ENCODE peak calls at places on chromosomes 1 and 21, in five cellular contexts. U is thoracic aorta, Y is hepatocyte, H is uterus, C is esophagus squamous epithelium. B is an unnamed sample.

GRCh38 chr1:156503672-156504055 is 3.1 kb upstream of the MEF2D start:
- DNase-seq in Y (no peak), C (no peak), U (no peak), H (no peak), B (no peak)

GRCh38 chr1:200298242-200298641 is 111.6 kb downstream of the ZNF281 start:
- DNase-seq in Y (no peak), C (no peak), U (no peak), H (no peak), B (no peak)

GRCh38 chr1:8302181-8302681 is 15.7 kb upstream of the SLC45A1 start:
- DNase-seq in H (no peak), Y (no peak), U (no peak), C (no peak), B (no peak)

GRCh38 chr1:161160763-161161162 is 1.5 kb downstream of the USP21 start:
- DNase-seq in U (no peak), C (no peak), H (no peak), Y (no peak), B (no peak)

GRCh38 chr1:60388092-60388987 is 314.8 kb upstream of the C1orf87 start:
- DNase-seq in U (no peak), C (no peak), Y (no peak), H (no peak), B (no peak)

GRCh38 chr1:227666286-227666685 is 68.8 kb downstream of the JMJD4 start:
- DNase-seq in H (no peak), Y (no peak), U (no peak), C (no peak), B (no peak)

GRCh38 chr1:108009603-108010195 is 44.7 kb upstream of the VAV3 start:
- DNase-seq in Y (no peak), U (no peak), C (no peak), H (no peak), B (peak)

GRCh38 chr1:59316497-59317128 is 19.7 kb downstream of the FGGY start:
- DNase-seq in U (no peak), H (no peak), C (no peak), Y (no peak), B (no peak)

GRCh38 chr1:10734900-10735602 is 61.4 kb downstream of the CASZ1 start:
- DNase-seq in C (no peak), U (no peak), H (no peak), Y (no peak), B (no peak)

GRCh38 chr1:158951956-158952355 is 20.6 kb downstream of the PYHIN1 start:
- DNase-seq in U (no peak), H (no peak), Y (no peak), C (no peak), B (no peak)

GRCh38 chr1:83765125-83765524 is 233.8 kb downstream of the TTLL7 start:
- DNase-seq in U (no peak), Y (no peak), C (no peak), H (no peak), B (no peak)

GRCh38 chr1:13543927-13544556 is 30.2 kb upstream of the LRRC38 start:
- DNase-seq in U (no peak), Y (peak), C (no peak), H (no peak), B (peak)

GRCh38 chr1:228009828-228010775 is 3.3 kb downstream of the WNT3A start:
- DNase-seq in Y (no peak), H (peak), C (no peak), U (no peak), B (no peak)

GRCh38 chr1:117368116-117369108 is 1.2 kb downstream of the MAN1A2 start:
- DNase-seq in U (no peak), Y (peak), C (no peak), H (no peak), B (no peak)

GRCh38 chr1:153607381-153607780 is 5.6 kb downstream of the S100A16 start:
- DNase-seq in H (no peak), C (no peak), Y (no peak), U (no peak), B (no peak)

GRCh38 chr1:9201421-9202239 is 32.9 kb upstream of the H6PD start:
- DNase-seq in H (peak), U (no peak), Y (peak), C (no peak), B (no peak)

GRCh38 chr1:29259802-29260441 is 23.6 kb downstream of the PTPRU start:
- DNase-seq in U (no peak), H (peak), C (no peak), Y (peak), B (peak)

GRCh38 chr1:42893064-42893463 is 46.7 kb downstream of the ZNF691 start:
- DNase-seq in U (no peak), H (no peak), Y (no peak), C (no peak), B (no peak)

GRCh38 chr1:113266788-113267187 is 123.5 kb upstream of the MAGI3 start:
- DNase-seq in U (no peak), Y (no peak), H (no peak), C (no peak), B (no peak)

GRCh38 chr1:203555046-203555445 is 61.1 kb downstream of the OPTC start:
- DNase-seq in H (no peak), C (no peak), U (no peak), Y (no peak), B (no peak)

GRCh38 chr1:16014509-16015482 is 3.0 kb downstream of the HSPB7 start:
- DNase-seq in H (peak), U (no peak), Y (peak), C (no peak), B (no peak)

GRCh38 chr1:16013908-16014258 is 4.0 kb downstream of the HSPB7 start:
- DNase-seq in C (no peak), Y (no peak), U (no peak), H (no peak), B (no peak)

GRCh38 chr1:16012590-16013219 is 5.1 kb downstream of the HSPB7 start:
- DNase-seq in H (peak), Y (peak), U (peak), C (no peak), B (no peak)

GRCh38 chr1:16011936-16012589 is 5.8 kb downstream of the HSPB7 start:
- DNase-seq in H (no peak), U (no peak), C (no peak), Y (no peak), B (no peak)

GRCh38 chr1:16013220-16013907 is 4.5 kb downstream of the HSPB7 start:
- DNase-seq in H (peak), Y (peak), C (no peak), U (peak), B (peak)
- H3K27ac ChIP-seq in H (peak), Y (peak), C (peak), U (peak), B (peak)

DNA sequence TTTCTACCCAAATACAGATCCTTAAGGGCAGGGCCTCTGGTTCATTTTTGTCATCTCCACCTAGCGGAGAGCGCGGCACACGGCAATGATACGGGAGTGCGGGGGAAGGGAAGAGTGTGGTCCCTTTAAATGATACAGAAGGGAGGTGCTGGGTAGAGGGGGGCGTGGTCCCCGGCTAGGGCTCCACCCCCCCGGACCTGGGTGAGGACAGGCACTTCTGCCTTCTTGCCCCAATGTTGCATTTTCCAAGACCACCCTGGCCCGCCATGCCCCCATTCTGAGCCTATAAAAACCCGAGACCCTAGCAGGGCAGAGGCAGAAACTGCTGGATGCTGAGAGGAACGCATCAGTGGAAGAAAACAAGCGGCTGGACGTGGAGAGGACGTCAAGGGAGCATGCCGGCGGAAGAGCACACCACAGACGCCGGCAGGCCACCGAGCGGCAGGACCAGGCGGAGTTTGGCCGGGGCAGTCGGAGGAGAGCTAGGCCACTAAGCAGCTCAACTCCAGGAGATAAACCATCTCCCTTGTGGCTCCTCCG is 30.0 kb downstream of the LRRC3 start:
- DNase-seq in C (no peak), Y (peak), U (no peak), H (peak), B (no peak)
- TF ChIP-seq CTCF in C (no peak), Y (peak), U (no peak), H (no peak), B (no peak)

DNA sequence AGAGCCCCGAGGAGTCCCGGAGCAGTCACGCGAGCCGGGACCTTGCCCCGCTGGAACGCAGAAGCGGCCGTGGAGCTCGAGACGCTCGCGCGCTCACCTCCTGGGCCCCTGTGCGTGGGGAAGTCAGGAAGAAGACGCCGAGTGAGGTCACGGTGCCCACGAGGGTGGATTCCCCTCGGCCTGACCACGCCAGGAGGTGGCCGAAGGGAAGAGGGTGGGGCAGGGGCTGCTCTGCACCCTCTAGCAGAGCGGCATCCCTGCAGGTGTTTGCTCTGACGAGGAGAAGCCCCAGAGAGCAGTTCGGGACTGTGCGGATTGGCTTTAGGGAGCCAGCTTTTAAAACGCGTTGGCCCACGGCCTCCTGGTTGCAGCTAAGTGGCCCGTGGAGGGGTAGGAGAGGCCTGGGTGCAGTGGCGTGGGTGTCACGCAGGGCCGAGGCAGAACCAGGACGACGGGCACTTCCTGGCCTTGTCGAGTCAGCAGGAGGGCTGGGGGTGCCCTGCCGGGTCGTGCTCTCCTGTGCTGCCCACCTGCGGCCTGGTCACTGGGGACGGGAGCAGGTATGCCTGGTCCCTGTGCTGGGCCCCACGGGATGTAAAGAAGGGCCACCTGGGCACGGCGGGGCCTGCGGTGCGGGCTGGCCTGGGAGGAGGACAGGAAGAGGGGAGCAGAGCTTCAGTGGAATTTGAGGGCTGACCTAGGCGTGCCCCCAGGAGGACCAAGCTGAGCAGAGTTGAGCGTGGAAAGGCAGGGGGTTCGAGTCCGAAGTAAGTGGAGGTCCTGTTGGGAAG is 1.0 kb downstream of the PDXK start:
- DNase-seq in Y (no peak), C (no peak), H (peak), U (no peak), B (no peak)
- H3K27ac ChIP-seq in Y (peak), C (peak), H (peak), U (peak), B (peak)

GRCh38 chr1:15736035-15736665 is at the start of gene SLC25A34:
- DNase-seq in C (no peak), H (peak), U (no peak), Y (no peak), B (no peak)
- TF ChIP-seq CTCF in C (no peak), H (no peak), U (peak), Y (no peak), B (no peak)

DNA sequence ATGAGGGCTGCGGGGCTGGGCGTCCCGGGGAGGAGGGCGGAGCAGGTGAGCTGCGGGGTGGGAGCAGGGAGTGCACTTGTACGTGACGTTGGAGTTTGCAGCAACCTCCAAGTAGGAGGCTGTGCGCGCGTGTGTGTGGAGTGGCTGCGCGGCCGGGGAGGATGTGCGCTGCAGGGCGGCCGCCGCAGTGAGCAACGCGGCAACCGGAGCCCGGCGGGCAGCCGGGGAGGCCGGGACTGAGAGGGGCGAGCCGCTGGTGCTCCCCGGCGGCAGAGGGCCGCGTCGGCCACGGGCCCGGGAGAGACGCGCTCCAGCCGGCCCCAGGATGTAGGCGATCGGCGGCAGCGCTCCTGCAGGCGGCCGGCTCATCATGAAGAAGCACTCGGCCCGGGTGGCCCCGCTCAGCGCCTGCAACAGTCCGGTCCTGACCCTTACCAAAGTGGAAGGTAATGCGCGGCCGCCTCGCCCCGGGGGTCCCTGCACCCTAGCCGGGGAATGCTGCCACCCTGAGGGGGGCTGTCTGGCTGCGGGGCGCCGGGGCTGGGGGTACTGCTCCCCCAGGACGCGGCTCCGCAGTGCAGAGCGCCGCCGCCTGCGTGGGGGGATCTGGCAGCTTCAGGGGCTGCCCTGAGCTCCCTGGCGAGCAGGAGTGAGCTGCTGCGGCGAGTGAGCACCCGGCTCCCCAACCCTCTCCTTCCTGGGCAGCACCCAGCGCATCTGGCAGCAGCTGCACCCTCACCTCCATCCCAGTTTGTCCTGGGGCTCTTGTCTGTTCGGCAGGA is 158.9 kb upstream of the COA6 start:
- DNase-seq in H (no peak), C (no peak), U (no peak), Y (peak), B (peak)
- H3K27ac ChIP-seq in H (no peak), C (peak), U (no peak), Y (no peak), B (no peak)

GRCh38 chr1:152461544-152461943 is 47.5 kb upstream of the CRNN start:
- DNase-seq in H (no peak), Y (no peak), C (no peak), U (no peak), B (peak)

GRCh38 chr1:152459596-152460528 is 45.8 kb upstream of the CRNN start:
- DNase-seq in C (no peak), H (peak), U (peak), Y (no peak), B (peak)

GRCh38 chr1:152458384-152459185 is 44.5 kb upstream of the CRNN start:
- DNase-seq in H (peak), U (peak), Y (peak), C (no peak), B (peak)

GRCh38 chr1:152462636-152463035 is 48.0 kb upstream of the LCE5A start:
- DNase-seq in C (no peak), H (no peak), Y (no peak), U (no peak), B (no peak)

DNA sequence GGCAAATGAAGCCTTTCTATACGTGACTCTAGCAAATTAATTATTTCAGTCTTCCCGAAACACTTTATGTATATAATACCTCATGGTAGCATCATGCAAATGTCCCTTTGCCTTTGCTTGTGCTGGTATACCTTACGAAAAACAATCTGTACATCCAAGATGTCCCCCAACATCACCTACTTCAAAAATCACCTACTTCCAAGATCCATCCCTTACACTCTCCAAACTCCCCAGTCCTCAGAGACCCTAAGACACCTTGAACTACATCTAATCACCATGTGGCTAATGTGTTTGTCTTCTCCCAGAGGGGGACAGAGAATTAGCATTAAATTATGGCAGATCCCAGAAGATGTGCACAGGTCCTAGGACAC is 46.5 kb upstream of the CRNN start:
- DNase-seq in U (no peak), H (no peak), C (no peak), Y (no peak), B (no peak)
- TF ChIP-seq CTCF in U (no peak), H (no peak), C (no peak), Y (no peak), B (peak)

DNA sequence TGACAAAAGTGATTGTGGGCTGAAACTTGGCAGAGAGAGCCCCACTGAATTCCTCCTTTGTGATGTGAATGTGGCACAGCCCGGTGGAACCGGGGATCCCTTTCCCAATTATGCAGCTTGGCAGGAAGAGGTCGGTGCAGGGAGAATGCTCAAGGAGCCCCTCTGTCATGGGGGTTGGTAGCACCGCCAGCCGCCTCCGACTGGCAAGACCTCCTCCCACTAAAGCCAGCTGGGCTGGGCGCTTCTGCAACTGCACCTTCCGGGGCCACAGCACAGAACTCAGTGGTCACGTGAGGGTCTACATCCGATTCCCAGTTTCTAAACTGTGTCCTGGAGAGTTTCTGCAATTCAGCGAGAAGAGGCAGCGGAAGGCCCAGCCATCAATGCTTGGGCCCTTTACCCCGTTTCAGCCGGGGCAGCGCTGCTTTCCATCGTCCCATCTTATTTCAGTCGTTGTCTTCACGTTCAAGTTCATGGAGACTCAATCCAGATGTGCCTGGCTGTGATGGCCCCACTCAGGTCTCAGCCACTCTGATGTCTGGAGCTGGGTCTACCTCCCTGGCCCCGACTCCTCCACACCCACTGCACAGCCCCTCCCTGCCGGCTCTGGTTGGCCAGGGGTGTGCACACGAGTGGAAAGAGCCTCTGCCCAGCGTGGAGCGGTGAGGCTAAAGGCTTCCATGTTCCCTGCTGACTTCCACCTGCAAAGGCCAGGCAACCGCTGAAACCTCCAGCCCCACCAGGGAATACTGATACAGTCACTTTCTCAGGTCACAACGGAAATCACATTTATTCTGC is 39.8 kb upstream of the FHAD1 start:
- DNase-seq in U (no peak), Y (no peak), H (no peak), C (no peak), B (no peak)
- H3K27ac ChIP-seq in U (no peak), Y (peak), H (no peak), C (no peak), B (no peak)

DNA sequence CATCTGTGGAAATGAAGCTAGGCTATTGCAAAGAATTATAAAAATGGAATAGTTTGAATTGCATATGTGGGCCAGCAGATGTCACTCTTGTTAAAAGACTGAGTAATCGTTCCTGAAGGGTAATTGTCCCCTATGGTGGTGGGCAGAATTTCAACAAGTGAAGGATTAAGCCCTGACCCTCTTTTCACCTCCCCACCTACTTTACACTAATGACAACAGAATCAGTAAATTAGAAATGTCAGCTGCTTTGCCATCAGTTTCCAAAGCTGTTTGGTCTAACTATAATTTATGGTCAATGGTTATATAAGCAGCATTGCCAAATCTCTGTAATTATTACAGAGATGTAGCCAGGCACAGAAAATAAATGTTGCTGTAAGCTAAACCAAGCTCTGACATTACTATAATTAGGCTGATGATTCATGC is 898.6 kb downstream of the AMY1C start:
- DNase-seq in C (no peak), U (no peak), H (no peak), Y (peak), B (peak)
- TF ChIP-seq CTCF in C (no peak), U (no peak), H (no peak), Y (peak), B (peak)

DNA sequence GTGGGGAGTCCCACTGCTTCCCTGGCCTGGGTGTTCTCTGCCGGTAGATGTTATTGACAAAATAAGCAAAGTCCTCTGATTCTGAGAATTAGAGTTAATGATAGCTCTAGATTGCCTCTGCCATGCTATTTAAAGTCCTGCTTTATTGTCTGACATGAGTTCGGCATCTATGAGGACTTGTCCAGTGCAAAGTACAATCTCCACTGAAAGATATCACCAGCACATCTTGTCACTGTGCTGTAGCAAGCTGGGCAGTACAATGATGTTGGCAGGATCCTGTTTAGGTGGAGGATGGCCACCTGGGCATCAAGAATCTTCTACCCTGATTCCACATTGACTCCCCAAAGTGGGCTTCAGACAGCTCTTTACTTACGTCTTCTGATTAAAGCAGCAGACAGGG is 54.0 kb upstream of the ATP5PO start:
- DNase-seq in Y (no peak), C (no peak), H (no peak), U (no peak), B (no peak)
- H3K27ac ChIP-seq in Y (peak), C (no peak), H (no peak), U (peak), B (no peak)

DNA sequence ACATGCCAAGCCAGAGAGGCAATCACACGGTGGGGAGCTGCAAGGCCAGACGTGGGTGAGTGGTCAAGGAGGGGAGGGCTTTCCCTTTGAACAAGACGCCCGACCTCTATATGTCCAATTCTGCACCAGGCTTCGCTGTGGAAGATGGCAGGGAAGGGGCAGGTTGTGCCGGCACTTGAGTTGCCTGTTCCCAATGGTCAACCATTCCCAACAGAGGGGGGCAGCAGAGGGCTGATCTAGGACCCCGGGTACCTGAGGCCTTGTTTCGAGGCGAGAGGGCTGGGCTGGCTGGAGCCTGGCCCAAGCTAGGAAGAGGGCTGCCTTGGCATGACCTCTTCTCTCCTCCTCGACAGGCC is 64.9 kb downstream of the TMEM53 start:
- DNase-seq in Y (peak), U (no peak), H (peak), C (no peak), B (no peak)
- TF ChIP-seq CTCF in Y (peak), U (peak), H (peak), C (no peak), B (no peak)